ENCODE peak calls at places on chromosome 9, in seven cellular contexts. G, S, F, K, R, H and V are unnamed samples.

GRCh38 chr9:118809160-118809625 is 560.0 kb downstream of the BRINP1 start:
- DNase-seq in G (no peak), S (no peak), H (no peak), K (peak; percentile 72), F (no peak), R (peak; percentile 2), V (no peak)

GRCh38 chr9:81861644-81862043 is 66.6 kb upstream of the SPATA31D4 start:
- DNase-seq in R (no peak), K (no peak), F (no peak), S (no peak), G (no peak), H (peak; percentile 38), V (no peak)

GRCh38 chr9:118631956-118632355 is 737.3 kb downstream of the BRINP1 start:
- DNase-seq in F (no peak), S (no peak), R (no peak), H (no peak), G (no peak), K (no peak), V (no peak)

GRCh38 chr9:87286506-87286905 is 211.2 kb upstream of the DAPK1 start:
- DNase-seq in F (no peak), G (no peak), H (no peak), K (no peak), S (no peak), R (no peak), V (no peak)

GRCh38 chr9:87676976-87677775 is 48.7 kb upstream of the CTSL start:
- DNase-seq in K (no peak), H (no peak), R (peak; percentile 61), G (no peak), S (no peak), F (no peak), V (no peak)

GRCh38 chr9:81633952-81634421 is 55.4 kb downstream of the TLE1 start:
- DNase-seq in S (peak; percentile 13), R (no peak), H (no peak), G (no peak), K (no peak), F (no peak), V (no peak)

GRCh38 chr9:122786338-122786737 is 2.4 kb upstream of the OR5C1 start:
- DNase-seq in G (no peak), K (no peak), R (no peak), H (no peak), S (no peak), F (no peak), V (no peak)

GRCh38 chr9:17134396-17134842 is 421 bp upstream of the CNTLN start:
- DNase-seq in R (no peak), K (no peak), F (no peak), H (no peak), G (no peak), S (no peak), V (peak; percentile 59)

GRCh38 chr9:127005770-127006314 is 91.3 kb downstream of the RALGPS1 start:
- DNase-seq in G (no peak), F (no peak), S (no peak), K (no peak), H (no peak), R (no peak), V (no peak)

GRCh38 chr9:35954942-35955546 is 2.9 kb downstream of the OR2S2 start:
- DNase-seq in R (peak; percentile 79), H (peak; percentile 42), K (no peak), G (no peak), S (peak; percentile 68), F (no peak), V (peak; percentile 65)

GRCh38 chr9:130157079-130157478 is 15.1 kb upstream of the NCS1 start:
- DNase-seq in F (no peak), K (no peak), S (no peak), H (no peak), R (no peak), G (no peak), V (no peak)

GRCh38 chr9:36924071-36924470 is 110.0 kb downstream of the PAX5 start:
- DNase-seq in H (peak; percentile 98), F (no peak), G (peak; percentile 30), R (peak; percentile 8), S (no peak), K (no peak), V (no peak)

GRCh38 chr9:112867275-112867991 is 23.2 kb downstream of the SLC46A2 start:
- DNase-seq in G (no peak), F (no peak), S (peak; percentile 31), H (peak; percentile 41), K (no peak), R (peak; percentile 28), V (no peak)

GRCh38 chr9:138111607-138112006 is 234.0 kb downstream of the CACNA1B start:
- DNase-seq in S (no peak), R (no peak), G (no peak), H (no peak), K (peak; percentile 33), F (no peak), V (no peak)

GRCh38 chr9:69945671-69946141 is 97.9 kb upstream of the MAMDC2 start:
- DNase-seq in R (peak; percentile 64), S (peak; percentile 25), G (no peak), K (no peak), H (no peak), F (no peak), V (no peak)

GRCh38 chr9:37309136-37309535 is 113.4 kb upstream of the GRHPR start:
- DNase-seq in S (peak; percentile 23), G (no peak), R (no peak), K (no peak), H (no peak), F (no peak), V (no peak)

GRCh38 chr9:2026598-2026997 is 11.5 kb downstream of the SMARCA2 start:
- DNase-seq in G (no peak), S (no peak), K (no peak), F (no peak), R (no peak), H (no peak), V (no peak)

GRCh38 chr9:126802343-126803059 is 2.3 kb upstream of the ZBTB43 start:
- DNase-seq in S (no peak), G (no peak), H (no peak), K (no peak), F (no peak), R (no peak), V (no peak)

GRCh38 chr9:135504262-135505229 is 4.1 kb downstream of the MRPS2 start:
- DNase-seq in R (peak; percentile 67), G (no peak), F (no peak), H (peak; percentile 85), S (peak; percentile 52), K (peak; percentile 82), V (peak; percentile 37)

GRCh38 chr9:134373269-134373668 is 47.0 kb downstream of the RXRA start:
- DNase-seq in S (no peak), F (no peak), R (no peak), K (no peak), G (no peak), H (no peak), V (no peak)
- H3K4me1 ChIP-seq in S (peaks cover 59% of the 10 kb centered on the region), F (peaks cover 96% of the 10 kb centered on the region), R (peaks cover 66% of the 10 kb centered on the region), K (peaks cover 93% of the 10 kb centered on the region), G (no peaks in the 10 kb centered on the region), H (peaks cover 64% of the 10 kb centered on the region), V (peaks cover 14% of the 10 kb centered on the region)

DNA sequence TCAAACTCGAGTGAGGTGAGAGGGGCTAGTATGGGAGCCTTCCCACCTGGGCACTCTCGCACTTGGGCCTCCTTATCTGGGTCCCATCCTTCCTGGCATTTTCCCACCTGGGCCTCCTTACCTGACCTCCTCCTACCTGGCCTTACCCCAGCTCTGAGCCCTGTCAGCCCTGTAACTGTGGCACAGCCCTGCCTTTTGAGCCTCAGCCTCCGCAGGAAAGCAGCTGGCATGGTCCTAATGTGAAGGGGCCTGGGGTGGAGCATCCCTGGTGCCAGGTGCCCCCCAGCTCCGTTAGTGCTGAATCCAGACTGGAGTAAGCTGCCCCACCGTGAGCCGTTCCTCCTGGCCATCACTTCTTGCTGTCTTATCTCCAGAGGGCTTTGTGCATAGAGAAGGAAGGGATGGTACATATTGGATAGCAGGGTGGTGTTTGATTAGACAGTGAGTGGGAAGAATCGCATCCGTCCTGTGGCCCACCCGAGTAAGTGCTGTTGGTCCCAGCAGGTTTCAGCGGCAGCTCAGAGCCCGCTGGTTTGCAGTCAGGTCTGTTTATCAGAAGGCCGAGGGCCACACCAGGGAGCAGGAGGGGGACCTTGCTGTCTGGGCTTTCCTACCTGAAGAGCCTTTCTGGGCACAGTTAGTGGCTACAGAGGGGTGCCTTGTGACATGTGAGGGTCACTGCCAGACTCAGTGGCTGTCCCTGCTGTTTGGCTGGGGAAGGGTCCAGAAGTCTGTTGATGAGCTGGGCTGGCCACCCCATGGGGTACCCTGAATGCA is 76.5 kb downstream of the WNK2 start:
- DNase-seq in K (peak; percentile 66), G (no peak), R (no peak), H (no peak), F (no peak), S (peak; percentile 5), V (no peak)
- H3K27ac ChIP-seq in K (no peak overlapping the region), G (no peak overlapping the region), R (no peak overlapping the region), H (no peak overlapping the region), F (no peak overlapping the region), S (no peak overlapping the region), V (no peak overlapping the region)

DNA sequence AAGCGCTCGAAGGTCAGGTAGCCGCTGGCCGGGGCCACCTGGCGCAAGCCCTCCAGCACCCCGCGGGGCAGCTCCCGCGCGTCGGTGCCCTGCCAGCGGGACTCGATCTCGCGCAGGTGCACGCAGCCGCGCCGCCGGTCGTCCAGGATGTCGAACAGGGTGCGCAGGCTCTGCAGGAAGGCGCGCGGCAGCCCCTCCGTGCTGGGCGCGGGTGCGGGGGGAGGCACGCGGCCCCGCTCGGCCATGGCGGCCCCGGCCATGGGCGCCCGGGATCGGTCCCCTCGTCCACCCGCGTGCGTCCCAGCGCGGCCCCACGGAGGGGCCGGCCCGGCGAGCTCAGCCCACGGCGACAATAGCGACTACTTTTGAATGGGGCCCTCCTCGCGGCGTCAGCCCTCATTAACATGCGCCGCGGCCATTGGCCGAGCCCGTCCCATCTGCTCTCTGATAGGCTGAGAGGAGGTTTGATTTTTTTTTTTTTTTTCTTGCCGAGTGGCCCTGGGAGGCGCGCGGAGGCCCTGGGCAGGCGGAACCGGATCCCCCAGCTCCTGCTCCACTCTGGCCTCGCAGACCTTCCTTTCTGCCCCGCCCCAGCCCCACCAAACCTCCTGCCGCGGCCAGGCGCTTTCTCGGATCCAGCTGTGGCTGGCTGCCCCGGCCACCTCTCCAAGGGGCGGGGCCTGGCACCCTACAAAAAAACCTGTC is at the start of gene SAPCD2:
- DNase-seq in G (no peak), K (peak; percentile 94), H (peak; percentile 86), R (peak; percentile 92), S (peak; percentile 90), F (peak; percentile 49), V (peak; percentile 66)
- TF ChIP-seq POLR2A in G (peak; percentile 69), K (no peak), H (peak; percentile 29), R (peak; percentile 28), S (no peak), F (no peak), V (no peak)

GRCh38 chr9:95499101-95499676 is 17.6 kb downstream of the PTCH1 start:
- DNase-seq in G (no peak), S (no peak), K (no peak), H (no peak), R (no peak), F (no peak), V (no peak)

GRCh38 chr9:95495988-95496387 is 20.8 kb downstream of the PTCH1 start:
- DNase-seq in F (no peak), H (no peak), R (no peak), K (no peak), S (no peak), G (no peak), V (no peak)

GRCh38 chr9:95498641-95499040 is 18.1 kb downstream of the PTCH1 start:
- DNase-seq in K (no peak), F (no peak), S (no peak), H (no peak), G (no peak), R (no peak), V (no peak)

GRCh38 chr9:95499847-95500246 is 16.9 kb downstream of the PTCH1 start:
- DNase-seq in K (no peak), G (no peak), S (no peak), F (no peak), R (no peak), H (no peak), V (no peak)

GRCh38 chr9:95497772-95498171 is 19.0 kb downstream of the PTCH1 start:
- DNase-seq in F (no peak), H (no peak), R (no peak), K (no peak), G (no peak), S (no peak), V (no peak)
- H3K4me1 ChIP-seq in F (peaks cover 72% of the 10 kb centered on the region), H (peaks cover 3% of the 10 kb centered on the region), R (peaks cover 8% of the 10 kb centered on the region), K (peaks cover 21% of the 10 kb centered on the region), G (peaks cover 29% of the 10 kb centered on the region), S (peaks cover 15% of the 10 kb centered on the region), V (no peaks in the 10 kb centered on the region)